ENCODE peak calls at places on chromosomes 3 and 15, in six cellular contexts. C is heart left ventricle, W is astrocyte of the spinal cord, Q is stomach, P is body of pancreas, O is right lobe of liver. L is an unnamed sample.

GRCh38 chr3:13866406-13866965 is 13.4 kb downstream of the WNT7A start:
- DNase-seq in O (no peak), W (peak), Q (no peak), P (no peak), C (no peak), L (no peak)

GRCh38 chr3:193563429-193563828 is 8.7 kb upstream of the ATP13A4 start:
- DNase-seq in Q (no peak), P (peak), O (no peak), C (no peak), W (no peak), L (no peak)

GRCh38 chr15:63554337-63554927 is 42.8 kb upstream of the FBXL22 start:
- DNase-seq in W (no peak), O (no peak), Q (no peak), P (no peak), C (no peak), L (peak)

GRCh38 chr15:28904541-28905303 is 18.9 kb downstream of the APBA2 start:
- DNase-seq in P (no peak), O (no peak), Q (peak), W (no peak), C (no peak), L (no peak)

GRCh38 chr15:58479941-58480340 is 48.1 kb downstream of the LIPC start:
- DNase-seq in Q (no peak), O (no peak), W (no peak), P (no peak), C (no peak), L (no peak)

GRCh38 chr15:63372753-63373152 is 8.9 kb downstream of the CA12 start:
- DNase-seq in Q (no peak), C (no peak), O (no peak), W (peak), P (no peak), L (no peak)

GRCh38 chr3:196699749-196700148 is 12.3 kb downstream of the CEP19 start:
- DNase-seq in Q (no peak), P (no peak), C (no peak), O (no peak), W (no peak), L (no peak)

GRCh38 chr15:36898522-36899126 is 201.7 kb downstream of the MEIS2 start:
- DNase-seq in P (no peak), W (no peak), C (no peak), Q (no peak), O (no peak), L (no peak)

GRCh38 chr3:187077085-187077484 is 62.2 kb downstream of the RPL39L start:
- DNase-seq in P (no peak), Q (no peak), C (no peak), W (no peak), O (no peak), L (no peak)

GRCh38 chr15:38231430-38231829 is 21.2 kb upstream of the SPRED1 start:
- DNase-seq in Q (no peak), W (no peak), C (no peak), P (no peak), O (no peak), L (no peak)

GRCh38 chr3:125602752-125603649 is 7.7 kb upstream of the OSBPL11 start:
- DNase-seq in W (peak), P (no peak), C (no peak), O (no peak), Q (no peak), L (peak)

GRCh38 chr3:151345854-151346253 is 16.5 kb upstream of the P2RY13 start:
- DNase-seq in Q (no peak), O (no peak), W (peak), C (no peak), P (peak), L (peak)

GRCh38 chr3:25674670-25675069 is 10.0 kb upstream of the TOP2B start:
- DNase-seq in C (no peak), O (no peak), P (no peak), W (no peak), Q (no peak), L (no peak)

GRCh38 chr3:4986175-4986610 is 7.0 kb downstream of the BHLHE40 start:
- DNase-seq in C (no peak), P (peak), O (no peak), W (no peak), Q (no peak), L (no peak)

GRCh38 chr3:42683875-42684593 is 1.3 kb upstream of the KLHL40 start:
- DNase-seq in C (peak), Q (peak), W (peak), O (no peak), P (peak), L (peak)

GRCh38 chr3:24270744-24271143 is 223.9 kb downstream of the THRB start:
- DNase-seq in C (no peak), O (no peak), W (no peak), P (no peak), Q (no peak), L (no peak)

GRCh38 chr15:89184367-89184766 is 37.0 kb downstream of the RLBP1 start:
- DNase-seq in W (no peak), Q (no peak), P (peak), C (no peak), O (peak), L (no peak)

GRCh38 chr15:101044625-101045235 is 125.6 kb downstream of the LRRK1 start:
- DNase-seq in P (no peak), Q (peak), C (peak), W (no peak), O (no peak), L (no peak)

GRCh38 chr3:47004369-47005211 is 25.1 kb downstream of the NBEAL2 start:
- DNase-seq in P (no peak), Q (no peak), C (no peak), O (peak), W (no peak), L (no peak)

GRCh38 chr3:81443948-81444347 is 317.5 kb downstream of the GBE1 start:
- DNase-seq in W (peak), O (no peak), C (no peak), Q (no peak), P (no peak), L (peak)

GRCh38 chr15:95653361-95653805 is 677.1 kb upstream of the NR2F2 start:
- DNase-seq in P (no peak), Q (no peak), O (no peak), W (no peak), C (no peak), L (peak)

DNA sequence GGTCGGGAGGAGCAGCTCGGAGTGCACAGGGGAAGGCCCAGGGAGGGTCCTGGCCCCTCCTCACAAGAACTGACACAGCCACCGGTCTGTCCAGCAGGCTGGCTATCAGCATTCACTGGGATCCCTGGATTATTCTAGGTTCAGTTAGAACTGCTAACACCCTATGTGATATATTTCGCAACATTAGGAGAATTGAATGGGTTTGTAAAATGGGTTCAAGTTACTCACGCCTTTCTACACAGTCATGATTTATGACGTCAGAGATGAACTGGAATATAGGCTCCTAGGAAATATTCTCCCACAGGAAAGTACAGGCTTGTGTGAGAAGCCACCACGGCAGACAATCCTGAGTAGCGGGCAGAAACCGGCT is 972 bp upstream of the BSN start:
- DNase-seq in C (no peak), W (no peak), O (no peak), P (no peak), Q (no peak), L (peak)
- H3K4me3 ChIP-seq in C (peak), W (peak), O (no peak), P (no peak), Q (peak), L (peak)

DNA sequence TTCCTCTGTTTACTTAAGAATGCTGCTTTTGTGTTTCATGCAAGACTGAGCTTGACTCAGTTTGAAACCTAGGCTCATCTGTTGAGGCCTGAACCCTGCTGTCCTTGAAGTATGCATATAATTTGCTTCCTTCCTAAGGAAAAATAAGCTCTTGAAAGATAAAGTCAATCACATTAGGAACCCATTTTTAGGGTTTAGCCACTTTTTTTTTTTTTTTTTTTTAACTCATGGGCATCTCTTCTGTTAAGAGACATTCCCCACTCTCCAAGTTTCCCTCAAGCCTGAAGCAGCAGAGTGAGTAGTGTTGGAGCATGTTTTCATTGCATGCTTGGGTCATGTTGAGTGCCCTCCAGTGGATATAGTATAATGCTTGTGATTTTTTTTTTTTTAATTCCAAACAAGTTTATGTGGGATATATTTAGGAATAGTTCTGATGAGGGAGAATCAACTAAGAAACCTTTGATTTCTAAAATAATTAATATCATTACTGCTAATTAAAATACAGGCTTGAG is 3.6 kb downstream of the CTNNB1 start:
- DNase-seq in C (no peak), P (peak), O (no peak), Q (no peak), W (peak), L (peak)
- TF ChIP-seq CTCF in C (peak), P (no peak), O (peak), Q (no peak), W (peak), L (peak)

DNA sequence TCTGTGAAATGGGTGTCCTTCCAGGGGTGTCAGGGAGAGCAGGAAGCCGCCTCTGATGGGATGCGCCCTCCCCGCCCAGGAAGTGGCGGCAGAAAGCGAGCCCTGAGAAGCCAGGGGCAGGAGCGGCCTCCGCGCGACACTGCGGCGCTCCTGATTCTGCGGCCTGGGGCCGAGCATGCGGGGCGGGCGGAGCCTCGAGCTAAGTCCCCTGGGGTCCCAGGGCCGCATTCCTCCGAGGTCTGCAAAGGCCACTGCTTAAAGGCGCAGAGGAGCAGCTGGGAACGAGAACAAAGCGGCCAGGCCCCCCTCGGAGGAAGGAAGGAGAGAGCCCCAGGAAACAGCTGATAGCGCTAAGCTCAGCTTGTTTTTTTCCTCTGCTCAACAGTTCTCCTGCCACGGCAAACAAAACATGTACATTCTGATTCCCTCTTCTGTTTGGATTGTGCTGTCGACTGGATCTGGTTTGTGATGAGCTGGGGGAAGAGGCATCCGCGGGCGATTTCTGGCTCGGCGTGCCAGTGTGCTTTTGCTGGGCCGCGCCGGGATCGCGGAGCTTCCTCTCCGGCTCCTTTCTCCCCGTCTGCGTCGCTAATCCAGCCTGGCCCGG is 34.1 kb downstream of the GRK7 start:
- DNase-seq in C (peak), Q (peak), W (peak), P (peak), O (peak), L (peak)
- H3K4me3 ChIP-seq in C (peak), Q (peak), W (peak), P (no peak), O (peak), L (peak)

DNA sequence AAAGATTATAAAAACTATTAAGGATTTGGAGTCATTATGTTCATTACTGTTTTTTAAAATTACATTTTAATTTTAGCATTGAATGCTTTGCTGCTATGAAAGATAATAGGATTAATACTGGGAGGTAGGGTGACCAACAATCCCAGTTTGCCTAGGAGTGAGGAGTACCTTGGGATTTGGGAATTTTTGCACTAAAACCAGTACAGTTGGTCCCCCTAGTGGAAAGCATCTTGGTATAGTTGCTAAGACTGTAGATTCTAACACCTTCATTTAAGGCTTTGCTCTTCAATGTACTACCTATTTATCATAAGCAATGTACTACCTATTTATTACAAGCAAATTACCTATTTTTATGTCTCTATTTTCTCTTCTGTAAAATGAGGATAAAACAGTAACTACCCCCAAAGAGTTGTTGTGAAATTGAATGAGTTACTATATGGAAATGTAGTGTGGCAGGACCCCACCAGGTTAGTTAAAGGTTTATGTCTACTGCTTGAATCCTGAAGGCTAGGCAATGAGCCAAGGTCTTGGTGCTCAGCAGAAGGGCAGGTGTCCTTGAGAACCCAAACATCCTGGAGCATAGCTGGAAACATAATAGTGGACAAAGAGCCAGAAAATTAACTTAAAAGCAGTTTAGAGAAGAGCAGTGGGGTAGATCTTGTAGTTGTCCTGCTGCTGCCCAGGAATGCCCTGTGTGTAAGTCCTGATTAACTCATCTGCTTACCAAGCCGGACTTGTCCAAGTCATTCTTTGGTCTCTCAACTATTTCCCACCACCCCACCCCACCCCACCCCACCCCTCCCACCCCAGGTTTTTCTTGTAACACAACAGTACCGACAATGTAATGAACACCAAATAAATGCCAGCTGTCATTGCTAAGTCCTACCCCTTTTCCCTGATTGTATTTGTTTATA is 49.2 kb upstream of the NMD3 start:
- DNase-seq in C (no peak), W (peak), O (no peak), Q (no peak), P (no peak), L (peak)
- TF ChIP-seq CTCF in C (peak), W (peak), O (peak), Q (no peak), P (no peak), L (peak)

GRCh38 chr15:40787344-40787841 is 17.6 kb downstream of the C15orf62 start:
- DNase-seq in P (peak), W (peak), O (no peak), C (no peak), Q (peak), L (peak)
- H3K4me3 ChIP-seq in P (no peak), W (no peak), O (no peak), C (no peak), Q (no peak), L (no peak)

GRCh38 chr3:34015204-34016142 is 217.0 kb downstream of the PDCD6IP start:
- DNase-seq in W (peak), P (no peak), O (no peak), Q (no peak), C (no peak), L (peak)
- TF ChIP-seq CTCF in W (peak), P (no peak), O (peak), Q (no peak), C (no peak), L (peak)

GRCh38 chr15:65532738-65533051 is 2.4 kb downstream of the HACD3 start:
- DNase-seq in C (no peak), Q (no peak), P (no peak), W (no peak), O (no peak), L (peak)
- H3K4me3 ChIP-seq in C (no peak), Q (no peak), P (no peak), W (no peak), O (no peak), L (no peak)

GRCh38 chr15:76190767-76191538 is 120.3 kb downstream of the ETFA start:
- DNase-seq in C (peak), O (peak), W (peak), P (peak), Q (peak), L (peak)
- TF ChIP-seq CTCF in C (peak), O (peak), W (peak), P (peak), Q (peak), L (peak)

GRCh38 chr15:57377478-57377847 is 1.2 kb downstream of the CGNL1 start:
- DNase-seq in W (no peak), C (no peak), Q (no peak), P (no peak), O (no peak), L (no peak)
- H3K4me3 ChIP-seq in W (no peak), C (peak), Q (peak), P (peak), O (peak), L (no peak)